ENCODE peak calls at places on chromosome 18, in five cellular contexts. A is A549, Y is H1, V is HepG2, W is K562. J is an unnamed sample.

GRCh38 chr18:13279181-13280065 is 60.9 kb downstream of the LDLRAD4 start:
- DNase-seq in A (no peak), Y (no peak), V (no peak), W (no peak), J (no peak)

GRCh38 chr18:58768293-58768974 is 96.2 kb upstream of the ZNF532 start:
- DNase-seq in A (peak; percentile 67), Y (peak; percentile 96), V (peak; percentile 35), W (peak; percentile 50), J (peak; percentile 94)

GRCh38 chr18:27599202-27599829 is 414.2 kb upstream of the CHST9 start:
- DNase-seq in A (peak; percentile 11), Y (peak; percentile 68), V (peak; percentile 40), W (peak; percentile 56), J (peak; percentile 24)

GRCh38 chr18:22214731-22215528 is 45.5 kb downstream of the GATA6 start:
- DNase-seq in A (no peak), Y (no peak), V (no peak), W (no peak), J (no peak)

GRCh38 chr18:79616651-79617518 is 62.7 kb upstream of the CTDP1 start:
- DNase-seq in A (no peak), Y (peak; percentile 70), V (no peak), W (peak; percentile 22), J (no peak)

GRCh38 chr18:79923896-79924585 is 27.4 kb downstream of the SLC66A2 start:
- DNase-seq in A (no peak), Y (peak; percentile 24), V (no peak), W (no peak), J (no peak)

GRCh38 chr18:21123290-21123926 is 11.8 kb upstream of the ROCK1 start:
- DNase-seq in A (no peak), Y (no peak), V (no peak), W (no peak), J (no peak)

GRCh38 chr18:51241226-51241625 is 43.7 kb upstream of the MEX3C start:
- DNase-seq in A (no peak), Y (no peak), V (no peak), W (no peak), J (no peak)

GRCh38 chr18:78902795-78903435 is 76.7 kb upstream of the SALL3 start:
- DNase-seq in A (no peak), Y (peak; percentile 39), V (no peak), W (no peak), J (no peak)

GRCh38 chr18:63890950-63891304 is 3.4 kb downstream of the SERPINB2 start:
- DNase-seq in A (peak; percentile 6), Y (no peak), V (peak; percentile 51), W (no peak), J (peak; percentile 27)

GRCh38 chr18:27780061-27780740 is 396.7 kb downstream of the CDH2 start:
- DNase-seq in A (no peak), Y (no peak), V (no peak), W (no peak), J (no peak)

GRCh38 chr18:44411971-44412370 is 268.7 kb upstream of the SETBP1 start:
- DNase-seq in A (no peak), Y (no peak), V (no peak), W (no peak), J (no peak)
- H3K27ac ChIP-seq in A (no peak overlapping the region), Y (no peak overlapping the region), V (no peak overlapping the region), W (no peak overlapping the region), J (no peak overlapping the region)

DNA sequence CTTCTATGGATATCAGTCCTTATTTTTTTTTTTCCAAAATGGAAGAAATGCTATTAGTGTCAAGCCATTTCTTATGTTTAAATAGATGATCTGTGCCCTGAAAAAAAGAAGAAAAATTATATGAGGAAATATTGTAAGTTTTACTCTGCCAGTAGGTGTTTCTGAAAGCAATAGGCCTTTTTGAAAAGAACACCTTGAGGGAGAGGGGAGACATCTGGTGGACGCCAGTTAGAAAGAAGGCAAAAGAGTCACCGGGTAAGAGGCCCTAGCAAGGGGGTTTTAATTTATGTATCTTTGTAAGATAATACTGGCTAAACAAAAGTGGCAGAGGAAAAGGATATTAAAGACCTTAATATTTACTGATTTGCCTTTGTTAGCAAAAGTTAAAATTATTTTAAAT is 56.1 kb downstream of the DYNAP start:
- DNase-seq in A (no peak), Y (no peak), V (peak; percentile 37), W (no peak), J (peak; percentile 21)
- TF ChIP-seq CTCF in A (peak; percentile 50), Y (peak; percentile 79), V (peak; percentile 50), W (peak; percentile 60), J (peak; percentile 31)

GRCh38 chr18:26298107-26298506 is 71.9 kb downstream of the TAF4B start:
- DNase-seq in A (no peak), Y (no peak), V (no peak), W (no peak), J (no peak)
- TF ChIP-seq RFX5 in A (no peak), Y (no peak), V (no peak), W (no peak), J (no peak)

GRCh38 chr18:61889541-61889940 is 3.3 kb downstream of the RNF152 start:
- DNase-seq in A (no peak), Y (no peak), V (no peak), W (no peak), J (no peak)

GRCh38 chr18:61891874-61892273 is 933 bp downstream of the RNF152 start:
- DNase-seq in A (no peak), Y (no peak), V (no peak), W (no peak), J (peak; percentile 27)

GRCh38 chr18:61891271-61891670 is 1.5 kb downstream of the RNF152 start:
- DNase-seq in A (no peak), Y (no peak), V (no peak), W (no peak), J (no peak)

GRCh38 chr18:61888622-61889021 is 4.2 kb downstream of the RNF152 start:
- DNase-seq in A (no peak), Y (no peak), V (no peak), W (no peak), J (no peak)

GRCh38 chr18:61890344-61890743 is 2.5 kb downstream of the RNF152 start:
- DNase-seq in A (no peak), Y (no peak), V (no peak), W (no peak), J (no peak)
- H3K27ac ChIP-seq in A (no peak overlapping the region), Y (no peak overlapping the region), V (no peak overlapping the region), W (no peak overlapping the region), J (no peak overlapping the region)

DNA sequence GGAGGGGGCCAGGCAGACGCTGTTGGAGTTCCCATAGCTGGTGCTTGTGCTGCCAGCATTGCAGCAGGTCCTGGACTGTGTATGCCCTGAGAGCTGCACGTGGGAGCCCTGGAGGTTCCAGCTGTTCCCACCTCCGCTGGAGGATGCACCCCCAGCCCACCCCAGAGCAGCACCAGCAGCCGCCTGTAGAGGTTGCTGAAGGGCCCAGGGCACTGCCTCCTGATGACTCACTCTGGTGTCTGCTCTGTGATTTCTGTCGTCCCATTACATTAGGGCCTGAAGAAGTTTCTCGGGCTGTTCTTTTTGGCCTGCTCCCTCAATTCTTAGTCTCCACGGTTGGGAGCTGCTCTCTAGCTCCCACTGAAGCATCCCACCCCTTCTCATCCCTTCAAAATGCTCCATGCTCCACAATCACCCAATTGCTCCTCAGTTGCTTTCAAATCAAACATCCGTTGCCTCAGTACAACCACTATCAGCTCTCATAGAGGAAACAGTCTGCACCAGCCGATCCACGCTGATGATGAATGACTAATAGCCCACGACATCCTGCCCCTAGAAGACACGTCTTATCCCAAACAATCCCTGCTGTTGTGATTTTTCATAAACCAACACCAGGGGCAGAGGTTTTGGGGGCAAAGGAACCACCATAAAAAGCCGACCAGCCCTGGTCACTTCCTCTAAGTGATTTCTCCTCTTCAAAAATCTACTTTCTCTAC is 65.2 kb upstream of the RNF152 start:
- DNase-seq in A (no peak), Y (no peak), V (no peak), W (no peak), J (no peak)
- TF ChIP-seq CTCF in A (no peak), Y (peak; percentile 30), V (no peak), W (no peak), J (peak; percentile 31)

GRCh38 chr18:77209587-77209986 is 40.1 kb upstream of the GALR1 start:
- DNase-seq in A (no peak), Y (no peak), V (no peak), W (no peak), J (no peak)

GRCh38 chr18:77205769-77206168 is 43.9 kb upstream of the GALR1 start:
- DNase-seq in A (no peak), Y (no peak), V (no peak), W (no peak), J (no peak)

GRCh38 chr18:77206676-77207370 is 42.8 kb upstream of the GALR1 start:
- DNase-seq in A (no peak), Y (no peak), V (no peak), W (no peak), J (no peak)

GRCh38 chr18:77208969-77209368 is 40.7 kb upstream of the GALR1 start:
- DNase-seq in A (no peak), Y (no peak), V (no peak), W (no peak), J (no peak)

DNA sequence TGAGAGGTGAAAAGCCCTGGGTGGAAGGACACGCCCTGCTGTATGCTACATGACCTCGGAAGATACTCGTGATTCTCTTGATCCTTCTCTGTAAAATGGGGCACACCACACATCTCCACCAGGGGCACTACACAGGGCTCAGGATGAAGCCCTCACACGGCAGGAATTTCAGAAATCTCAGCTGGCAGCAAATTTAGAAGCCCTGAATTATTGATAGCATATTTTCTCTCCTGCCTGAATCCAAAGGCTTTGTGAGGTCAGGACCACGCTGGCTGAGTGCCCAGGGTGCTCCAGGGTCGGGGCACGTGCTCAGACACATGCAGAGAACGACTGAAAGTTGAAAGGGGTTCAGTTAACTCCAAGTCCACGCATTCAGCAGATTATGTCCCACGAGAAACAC is 42.1 kb upstream of the GALR1 start:
- DNase-seq in A (peak; percentile 76), Y (no peak), V (peak; percentile 42), W (no peak), J (peak; percentile 64)
- TF ChIP-seq RFX5 in A (no peak), Y (no peak), V (no peak), W (no peak), J (no peak)

DNA sequence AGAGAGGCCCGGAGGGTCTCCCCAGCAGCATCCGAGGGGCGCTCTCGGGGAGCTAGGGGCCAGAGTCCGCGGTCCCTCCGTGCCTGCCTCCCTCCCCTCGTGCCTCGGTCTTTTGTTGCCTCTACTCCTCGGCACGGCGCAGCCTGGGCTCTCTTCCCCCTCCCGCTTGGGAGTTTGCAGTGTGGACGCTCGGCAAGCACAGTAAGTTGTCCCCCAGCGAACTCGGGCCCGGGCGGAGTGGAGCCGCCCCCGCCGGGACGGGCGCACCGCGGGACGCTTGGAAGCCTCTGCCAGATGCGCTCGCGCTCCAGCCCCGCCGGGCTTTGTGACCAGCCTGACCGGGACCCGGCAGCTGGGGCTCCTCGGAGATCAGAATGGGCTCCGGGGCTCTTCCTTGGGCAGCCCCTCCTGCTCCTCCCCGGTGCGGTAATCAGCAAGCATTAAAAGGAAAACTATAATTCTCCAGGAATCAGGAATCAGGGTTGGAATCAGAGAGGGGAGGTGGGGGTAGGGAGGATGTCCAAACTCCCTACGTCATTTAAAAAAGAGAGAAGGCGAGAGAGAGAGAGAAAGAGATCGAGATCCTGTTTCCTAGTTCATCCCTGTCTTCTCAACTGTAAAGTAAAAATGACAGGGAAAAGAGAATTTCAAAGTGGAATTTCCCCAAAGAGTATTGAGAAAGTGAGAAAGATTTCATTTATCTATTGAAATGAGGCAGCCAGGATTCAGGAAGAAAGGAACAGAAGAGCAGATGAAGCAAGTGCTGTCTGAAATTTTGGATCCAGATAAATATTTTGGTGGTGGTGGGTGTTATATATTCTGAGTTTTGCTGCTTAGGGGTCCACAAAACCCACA is 791 bp upstream of the TMEM200C start:
- DNase-seq in A (no peak), Y (peak; percentile 80), V (no peak), W (no peak), J (peak; percentile 72)
- H3K27ac ChIP-seq in A (peak overlapping the region; percentile 76), Y (peak overlapping the region; percentile 83), V (no peak overlapping the region), W (no peak overlapping the region), J (no peak overlapping the region)